ENCODE peak calls at places on chromosome 2, in five cellular contexts. J is LHCN-M2; L is left ventricle myocardium inferior; S is activated CD4-positive, alpha-beta T cell treated with anti-CD3 and anti-CD28 coated beads for 24 hours; E is activated CD4-positive, CD25-positive, alpha-beta regulatory T cell treated with anti-CD3 and anti-CD28 coated beads, Interleukin-2, amount 50 U/mL, for 72 hours. K is an unnamed sample.

GRCh38 chr2:222982909-222983265 is 69.1 kb upstream of the KCNE4 start:
- DNase-seq in J (no peak), L (no peak), S (no peak), E (no peak), K (no peak)

GRCh38 chr2:98664323-98664722 is 55.9 kb downstream of the UNC50 start:
- DNase-seq in J (no peak), L (no peak), S (no peak), E (no peak), K (no peak)

GRCh38 chr2:21515903-21516302 is 392.1 kb downstream of the TDRD15 start:
- DNase-seq in J (no peak), L (no peak), S (no peak), E (no peak), K (no peak)

GRCh38 chr2:134446431-134447091 is 192.7 kb downstream of the MGAT5 start:
- DNase-seq in J (peak), L (no peak), S (no peak), E (no peak), K (no peak)

GRCh38 chr2:140586379-140586778 is 1544.4 kb downstream of the LRP1B start:
- DNase-seq in J (peak), L (no peak), S (no peak), E (no peak), K (no peak)

GRCh38 chr2:28296243-28296642 is 96.4 kb upstream of the FOSL2 start:
- DNase-seq in J (peak), L (no peak), S (no peak), E (no peak), K (no peak)

GRCh38 chr2:34031097-34031496 is 432.0 kb upstream of the FAM98A start:
- DNase-seq in J (no peak), L (no peak), S (no peak), E (no peak), K (no peak)

GRCh38 chr2:144102386-144102785 is 417.5 kb downstream of the ZEB2 start:
- DNase-seq in J (peak), L (no peak), S (no peak), E (no peak), K (no peak)

GRCh38 chr2:237509905-237510304 is 22.9 kb downstream of the MLPH start:
- DNase-seq in J (no peak), L (no peak), S (no peak), E (no peak), K (no peak)

GRCh38 chr2:105238664-105239240 is 2.8 kb upstream of the GPR45 start:
- DNase-seq in J (no peak), L (no peak), S (no peak), E (no peak), K (no peak)

GRCh38 chr2:222088561-222088960 is 210.2 kb downstream of the PAX3 start:
- DNase-seq in J (no peak), L (no peak), S (no peak), E (no peak), K (no peak)

GRCh38 chr2:12554235-12555011 is 162.3 kb upstream of the TRIB2 start:
- DNase-seq in J (no peak), L (no peak), S (no peak), E (no peak), K (no peak)

GRCh38 chr2:16059393-16060016 is 119.2 kb downstream of the MYCN start:
- DNase-seq in J (no peak), L (no peak), S (no peak), E (no peak), K (no peak)

GRCh38 chr2:10897956-10898355 is 13.8 kb upstream of the KCNF1 start:
- DNase-seq in J (peak), L (no peak), S (no peak), E (no peak), K (no peak)

GRCh38 chr2:156784034-156784433 is 347.9 kb downstream of the GPD2 start:
- DNase-seq in J (peak), L (no peak), S (no peak), E (no peak), K (no peak)

GRCh38 chr2:79087785-79088364 is at the start of gene REG1B:
- DNase-seq in J (no peak), L (no peak), S (no peak), E (no peak), K (no peak)

GRCh38 chr2:24724111-24724775 is 68.9 kb downstream of the PTRHD1 start:
- DNase-seq in J (peak), L (no peak), S (no peak), E (no peak), K (no peak)

GRCh38 chr2:45119855-45120254 is 110.6 kb upstream of the SIX2 start:
- DNase-seq in J (peak), L (no peak), S (no peak), E (no peak), K (no peak)

GRCh38 chr2:232449964-232450363 is 6.0 kb upstream of the ALPI start:
- DNase-seq in J (no peak), L (no peak), S (no peak), E (no peak), K (no peak)

GRCh38 chr2:96534701-96535181 is 1.8 kb upstream of the ARID5A start:
- DNase-seq in J (no peak), L (no peak), S (no peak), E (no peak), K (no peak)

GRCh38 chr2:242012956-242013764 is 143.6 kb downstream of the RTP5 start:
- DNase-seq in J (no peak), L (no peak), S (no peak), E (no peak), K (no peak)

GRCh38 chr2:71685073-71685848 is 231.9 kb downstream of the DYSF start:
- DNase-seq in J (no peak), L (no peak), S (no peak), E (no peak), K (peak)

GRCh38 chr2:85888020-85888744 is 608 bp downstream of the ST3GAL5 start:
- DNase-seq in J (no peak), L (no peak), S (peak), E (peak), K (peak)

GRCh38 chr2:694174-694573 is 17.0 kb upstream of the TMEM18 start:
- DNase-seq in J (no peak), L (no peak), S (no peak), E (no peak), K (no peak)

GRCh38 chr2:54065411-54065810 is 50.0 kb upstream of the ACYP2 start:
- DNase-seq in J (peak), L (no peak), S (no peak), E (no peak), K (no peak)

GRCh38 chr2:239932881-239933735 is 92.0 kb downstream of the NDUFA10 start:
- DNase-seq in J (no peak), L (peak), S (no peak), E (peak), K (no peak)

GRCh38 chr2:43210467-43211303 is 15.7 kb downstream of the ZFP36L2 start:
- DNase-seq in J (no peak), L (peak), S (no peak), E (no peak), K (no peak)

GRCh38 chr2:9772035-9772998 is 71.0 kb upstream of the TAF1B start:
- DNase-seq in J (no peak), L (no peak), S (no peak), E (no peak), K (no peak)

GRCh38 chr2:64398730-64399129 is 55.2 kb upstream of the LGALSL start:
- DNase-seq in J (no peak), L (no peak), S (no peak), E (no peak), K (no peak)

GRCh38 chr2:8571286-8571791 is 110.5 kb upstream of the ID2 start:
- DNase-seq in J (no peak), L (no peak), S (no peak), E (no peak), K (no peak)